ENCODE peak calls at places on chromosomes 1 and 21, in ten cellular contexts. B, E, J, S, T, V, P, O, K and R are unnamed samples.

GRCh38 chr1:35947547-35947946 is 16.6 kb downstream of the AGO3 start:
- DNase-seq in K (no peak), P (no peak), T (no peak), J (no peak), B (no peak), O (no peak), E (no peak), V (no peak), S (no peak), R (no peak)

GRCh38 chr1:86913399-86913895 is 479 bp downstream of the SELENOF start:
- DNase-seq in P (no peak), V (peak), B (peak), T (no peak), S (peak), E (peak), O (peak), K (peak), J (peak), R (peak)

GRCh38 chr21:44455524-44456206 is 355 bp downstream of the LRRC3 start:
- DNase-seq in K (peak), P (no peak), B (no peak), S (peak), V (peak), J (peak), E (peak), O (peak), T (peak), R (peak)

GRCh38 chr21:24224411-24224810 is 1382.9 kb downstream of the MRPL39 start:
- DNase-seq in K (no peak), E (no peak), B (no peak), P (no peak), S (no peak), V (no peak), J (no peak), T (no peak), O (no peak), R (no peak)

GRCh38 chr21:43927591-43928229 is 62.7 kb downstream of the AGPAT3 start:
- DNase-seq in J (no peak), S (no peak), K (no peak), E (no peak), T (no peak), V (no peak), P (no peak), B (no peak), O (no peak), R (no peak)

GRCh38 chr21:25895565-25896205 is 160.9 kb downstream of the GABPA start:
- DNase-seq in T (no peak), B (peak), E (no peak), J (peak), S (no peak), O (peak), V (no peak), K (no peak), P (peak), R (no peak)

GRCh38 chr21:27173052-27173451 is 206.2 kb upstream of the ADAMTS5 start:
- DNase-seq in E (no peak), S (no peak), V (no peak), T (no peak), O (no peak), K (no peak), J (no peak), P (no peak), B (no peak), R (no peak)

GRCh38 chr1:160675641-160676410 is 29.0 kb upstream of the SLAMF1 start:
- DNase-seq in V (peak), T (peak), S (peak), O (peak), J (peak), E (peak), B (peak), P (peak), K (peak), R (peak)

GRCh38 chr21:38266732-38267131 is 9.9 kb downstream of the KCNJ15 start:
- DNase-seq in T (no peak), B (peak), V (no peak), J (no peak), K (no peak), P (no peak), O (no peak), S (no peak), E (no peak), R (no peak)

GRCh38 chr1:64537942-64538341 is 68.0 kb downstream of the CACHD1 start:
- DNase-seq in K (no peak), O (no peak), P (no peak), V (no peak), E (no peak), T (no peak), J (peak), S (no peak), B (no peak), R (no peak)

GRCh38 chr1:63877816-63878215 is 104.0 kb downstream of the ROR1 start:
- DNase-seq in K (no peak), O (no peak), J (no peak), P (no peak), V (no peak), B (peak), S (no peak), T (no peak), E (no peak), R (no peak)

GRCh38 chr1:207996632-207997031 is 85.7 kb upstream of the CD34 start:
- DNase-seq in B (no peak), E (no peak), K (no peak), S (no peak), V (no peak), T (no peak), J (no peak), O (no peak), P (no peak), R (no peak)

GRCh38 chr1:161207173-161207572 is 5.0 kb downstream of the NDUFS2 start:
- DNase-seq in P (peak), K (peak), O (no peak), E (no peak), V (no peak), S (no peak), J (peak), T (no peak), B (peak), R (no peak)

GRCh38 chr1:204363335-204364114 is 3.8 kb upstream of the PLEKHA6 start:
- DNase-seq in T (peak), J (peak), P (peak), O (peak), E (peak), V (peak), K (peak), B (peak), S (peak), R (peak)
- TF ChIP-seq CTCF in T (peak), J (peak), P (peak), O (peak), E (peak), V (peak), K (peak), B (peak), S (peak), R (peak)

GRCh38 chr1:42846257-42847110 is at the start of gene ZNF691:
- DNase-seq in V (peak), B (peak), O (peak), E (peak), T (peak), P (peak), S (peak), K (peak), J (peak), R (peak)
- H3K27ac ChIP-seq in V (peak), B (peak), O (no peak), E (peak), T (no peak), P (peak), S (peak), K (peak), J (peak), R (no peak)

GRCh38 chr1:159203621-159204020 is 1.1 kb upstream of the ACKR1 start:
- DNase-seq in O (no peak), E (no peak), B (no peak), S (no peak), T (no peak), P (no peak), J (no peak), V (no peak), K (no peak), R (no peak)

GRCh38 chr1:159204071-159204790 is 444 bp upstream of the ACKR1 start:
- DNase-seq in K (no peak), P (no peak), J (no peak), E (no peak), S (no peak), V (no peak), O (no peak), T (no peak), B (no peak), R (no peak)

GRCh38 chr1:159207080-159207479 is 2.4 kb downstream of the ACKR1 start:
- DNase-seq in V (no peak), O (no peak), E (no peak), P (no peak), K (no peak), B (no peak), T (no peak), J (no peak), S (no peak), R (no peak)

GRCh38 chr1:159204791-159205141 is at the start of gene ACKR1:
- DNase-seq in B (no peak), V (no peak), J (no peak), E (no peak), K (no peak), S (no peak), O (no peak), T (no peak), P (no peak), R (no peak)

GRCh38 chr1:159205225-159205624 is 550 bp downstream of the ACKR1 start:
- DNase-seq in B (no peak), P (no peak), J (no peak), K (no peak), T (peak), V (no peak), E (no peak), S (no peak), O (peak), R (no peak)
- TF ChIP-seq CTCF in B (no peak), P (no peak), J (no peak), K (no peak), T (peak), V (no peak), E (no peak), S (no peak), O (peak), R (no peak)

GRCh38 chr1:178933709-178934573 is 63.1 kb upstream of the ANGPTL1 start:
- DNase-seq in K (no peak), S (no peak), E (no peak), B (no peak), P (no peak), O (no peak), T (no peak), V (no peak), J (no peak), R (no peak)

GRCh38 chr1:178931843-178932551 is 61.1 kb upstream of the ANGPTL1 start:
- DNase-seq in K (peak), S (no peak), E (no peak), O (no peak), V (no peak), T (no peak), P (peak), B (peak), J (peak), R (no peak)

GRCh38 chr1:178932552-178932906 is 61.7 kb upstream of the ANGPTL1 start:
- DNase-seq in V (no peak), T (no peak), K (no peak), S (no peak), B (no peak), E (no peak), O (no peak), P (no peak), J (no peak), R (no peak)

GRCh38 chr1:178934574-178934945 is 63.7 kb upstream of the ANGPTL1 start:
- DNase-seq in T (no peak), K (no peak), V (no peak), P (no peak), O (no peak), B (no peak), J (no peak), E (no peak), S (no peak), R (no peak)

DNA sequence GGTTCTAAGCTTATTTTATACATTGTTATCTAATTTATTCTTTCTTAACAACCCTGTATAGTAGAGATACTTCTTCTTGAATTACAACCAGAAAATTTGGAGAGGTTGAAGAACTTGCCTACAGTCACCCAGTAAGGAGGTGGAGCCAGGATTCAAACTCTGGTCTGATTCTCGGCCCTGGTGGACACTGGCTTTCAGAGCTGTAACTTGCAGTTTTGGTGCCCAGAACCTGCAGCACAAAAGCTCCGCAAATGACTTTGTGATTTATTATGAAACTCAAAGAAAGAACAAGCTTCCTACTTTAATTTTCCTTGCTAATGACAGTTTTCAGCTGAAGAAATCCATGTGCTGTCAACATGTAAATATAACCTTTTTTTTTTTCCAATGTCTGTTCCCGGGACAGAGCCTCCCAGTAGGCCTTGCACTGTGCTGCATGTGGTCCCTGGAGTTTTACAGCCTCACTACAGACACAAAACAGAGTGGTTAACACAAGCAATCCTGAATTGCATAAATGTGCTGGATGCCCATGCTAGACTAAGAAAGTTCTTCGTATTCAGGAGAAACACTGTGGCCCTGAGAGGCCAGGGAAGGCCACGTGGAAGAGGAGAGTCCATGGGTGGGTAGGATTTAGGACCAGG is 62.2 kb upstream of the ANGPTL1 start:
- DNase-seq in O (no peak), T (no peak), K (no peak), J (no peak), P (no peak), V (no peak), S (no peak), B (no peak), E (no peak), R (no peak)
- H3K27ac ChIP-seq in O (no peak), T (no peak), K (peak), J (no peak), P (peak), V (no peak), S (no peak), B (no peak), E (peak), R (no peak)

GRCh38 chr1:156970017-156970416 is 49.6 kb downstream of the LRRC71 start:
- DNase-seq in S (no peak), K (no peak), V (no peak), T (no peak), O (peak), B (peak), P (no peak), J (no peak), E (no peak), R (no peak)
- TF ChIP-seq CTCF in S (peak), K (no peak), V (peak), T (no peak), O (peak), B (no peak), P (no peak), J (no peak), E (no peak), R (peak)

GRCh38 chr1:24767351-24767750 is 22.1 kb downstream of the CLIC4 start:
- DNase-seq in S (no peak), E (no peak), T (no peak), O (no peak), J (no peak), P (no peak), V (no peak), B (no peak), K (no peak), R (no peak)
- H3K27ac ChIP-seq in S (no peak), E (no peak), T (no peak), O (no peak), J (no peak), P (no peak), V (no peak), B (peak), K (peak), R (no peak)

DNA sequence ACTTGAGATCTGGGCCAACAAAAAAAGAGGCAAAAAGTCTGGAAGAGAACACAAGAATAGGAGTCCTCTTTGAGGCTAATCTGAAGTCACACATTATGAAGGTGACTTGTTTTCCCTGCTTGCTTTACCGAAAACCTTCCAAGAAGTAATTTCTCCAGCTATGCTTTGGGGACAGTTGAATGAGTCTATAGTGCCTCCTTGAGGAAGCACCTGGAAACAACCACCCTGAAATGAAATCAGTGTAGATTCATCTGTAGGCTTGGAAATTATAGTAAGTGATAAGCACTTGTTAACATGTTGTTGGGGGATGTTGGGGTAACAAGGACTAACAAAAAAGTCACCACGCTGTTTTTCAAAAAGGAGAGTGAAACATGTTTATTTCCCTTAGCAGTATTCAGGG is 23.4 kb upstream of the RPTN start:
- DNase-seq in P (no peak), K (no peak), O (peak), E (no peak), V (peak), B (no peak), S (no peak), T (no peak), J (no peak), R (no peak)
- TF ChIP-seq CTCF in P (no peak), K (no peak), O (peak), E (no peak), V (peak), B (peak), S (no peak), T (no peak), J (no peak), R (no peak)

DNA sequence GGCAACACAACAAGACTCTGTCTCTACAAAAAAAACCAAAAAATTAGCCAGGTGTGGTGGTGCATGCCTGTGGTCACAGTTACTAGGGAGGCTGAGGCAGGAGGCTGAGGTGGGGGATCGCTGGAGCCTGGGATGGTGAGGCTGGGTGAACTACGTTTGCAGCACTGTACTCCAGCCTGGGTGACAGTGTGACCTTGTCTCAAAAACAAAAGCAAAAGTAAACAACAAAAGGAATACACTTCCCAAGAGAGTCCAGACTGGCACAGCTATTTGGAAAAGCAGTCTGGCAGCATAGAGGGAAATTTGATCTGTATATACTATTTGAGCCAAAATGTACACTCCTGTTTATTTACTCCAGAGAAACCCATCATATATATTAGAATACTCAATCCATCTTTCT is 107.1 kb upstream of the HMCN1 start:
- DNase-seq in V (no peak), O (no peak), P (no peak), T (no peak), B (no peak), J (no peak), E (no peak), S (no peak), K (no peak), R (no peak)
- H3K27ac ChIP-seq in V (no peak), O (no peak), P (no peak), T (no peak), B (no peak), J (no peak), E (no peak), S (no peak), K (no peak), R (no peak)

DNA sequence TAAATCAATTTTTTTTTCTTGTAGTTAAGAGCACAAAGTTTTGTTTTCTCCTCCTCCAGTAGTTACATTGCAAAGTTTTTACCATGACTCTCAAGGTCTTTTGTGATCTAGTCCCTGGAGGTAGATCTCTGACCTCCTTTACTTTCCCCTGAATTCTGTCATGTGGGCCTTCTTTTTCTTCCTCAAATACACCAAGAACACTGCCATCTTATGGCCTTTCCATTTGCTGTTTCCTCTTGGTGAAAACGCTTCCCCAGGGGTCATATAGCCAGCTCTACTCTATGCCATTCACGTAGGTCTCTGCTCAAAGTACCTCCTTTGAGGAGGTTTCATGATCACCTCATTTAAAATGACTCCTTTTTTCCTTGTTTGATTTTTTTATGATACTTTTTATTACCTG is 2.7 kb downstream of the DDX20 start:
- DNase-seq in E (no peak), K (no peak), B (no peak), V (no peak), J (no peak), T (no peak), O (peak), S (no peak), P (no peak), R (no peak)
- TF ChIP-seq CTCF in E (no peak), K (no peak), B (peak), V (peak), J (no peak), T (peak), O (peak), S (no peak), P (no peak), R (no peak)